ENCODE peak calls at places on chromosomes 7 and 10, in six cellular contexts. Z is pulmonary artery endothelial cell; R is activated naive CD4-positive, alpha-beta T cell treated with anti-CD3 and anti-CD28 coated beads, Interleukin-2, amount 50 U/mL, for 16 hours; X is endodermal cell; F is activated T-cell treated with anti-CD3 and anti-CD28 coated beads for 24 hours; P is T-helper 2 cell. K is an unnamed sample.

GRCh38 chr10:52353210-52353609 is 39.1 kb downstream of the DKK1 start:
- DNase-seq in R (no peak), F (no peak), X (no peak), Z (no peak), P (no peak), K (no peak)

GRCh38 chr10:111354859-111355258 is 278.0 kb downstream of the ADRA2A start:
- DNase-seq in F (no peak), X (no peak), Z (no peak), P (no peak), R (no peak), K (no peak)

GRCh38 chr10:74859546-74859945 is 33.1 kb downstream of the KAT6B start:
- DNase-seq in X (no peak), Z (no peak), P (no peak), F (no peak), R (no peak), K (no peak)

GRCh38 chr10:113127285-113128283 is 177.5 kb downstream of the TCF7L2 start:
- DNase-seq in Z (no peak), X (no peak), P (no peak), R (no peak), F (no peak), K (no peak)

GRCh38 chr10:84216834-84217233 is 8.5 kb downstream of the LRIT2 start:
- DNase-seq in R (no peak), F (no peak), P (no peak), X (no peak), Z (no peak), K (no peak)

GRCh38 chr7:85748861-85749260 is 562.0 kb upstream of the SEMA3D start:
- DNase-seq in F (no peak), Z (no peak), P (no peak), R (no peak), X (no peak), K (no peak)

GRCh38 chr10:106242301-106242700 is 922.2 kb downstream of the SORCS1 start:
- DNase-seq in P (no peak), X (no peak), F (no peak), Z (no peak), R (no peak), K (no peak)

GRCh38 chr10:97805960-97806359 is 34.2 kb upstream of the SFRP5 start:
- DNase-seq in F (no peak), Z (no peak), R (no peak), X (no peak), P (no peak), K (no peak)

GRCh38 chr7:151836191-151836926 is 40.6 kb downstream of the PRKAG2 start:
- DNase-seq in P (no peak), R (no peak), F (no peak), Z (no peak), X (no peak), K (no peak)

GRCh38 chr10:92886334-92886961 is 38.1 kb downstream of the EXOC6 start:
- DNase-seq in F (no peak), X (no peak), P (no peak), Z (no peak), R (no peak), K (no peak)

GRCh38 chr7:49848211-49848841 is 74.9 kb downstream of the VWC2 start:
- DNase-seq in X (no peak), F (no peak), Z (no peak), R (no peak), P (no peak), K (no peak)

GRCh38 chr10:108812296-108812695 is 1111.0 kb downstream of the XPNPEP1 start:
- DNase-seq in R (no peak), P (no peak), X (no peak), Z (no peak), F (no peak), K (no peak)

GRCh38 chr10:18687195-18687594 is 28.0 kb downstream of the ARL5B start:
- DNase-seq in F (no peak), R (no peak), Z (no peak), P (no peak), X (no peak), K (no peak)

GRCh38 chr10:116158036-116158435 is 115.0 kb downstream of the GFRA1 start:
- DNase-seq in P (no peak), R (no peak), X (no peak), F (no peak), Z (no peak), K (no peak)

GRCh38 chr7:139644191-139644590 is 120.7 kb downstream of the CLEC2L start:
- DNase-seq in Z (no peak), F (no peak), X (no peak), R (peak), P (no peak), K (no peak)

GRCh38 chr10:110226555-110226925 is 19.1 kb downstream of the MXI1 start:
- DNase-seq in X (peak), R (peak), P (peak), F (peak), Z (peak), K (peak)

GRCh38 chr10:70191161-70191770 is 21.0 kb upstream of the SAR1A start:
- DNase-seq in P (no peak), R (no peak), Z (no peak), F (no peak), X (no peak), K (no peak)

GRCh38 chr7:106552645-106553445 is 108.1 kb downstream of the CCDC71L start:
- DNase-seq in R (no peak), X (no peak), Z (no peak), P (no peak), F (no peak), K (no peak)

GRCh38 chr10:50431791-50432190 is 180.5 kb upstream of the ASAH2 start:
- DNase-seq in Z (no peak), F (no peak), P (no peak), R (no peak), X (no peak), K (no peak)

GRCh38 chr7:134444198-134444960 is 14.5 kb downstream of the AKR1B1 start:
- DNase-seq in F (no peak), Z (no peak), X (no peak), R (no peak), P (no peak), K (peak)

GRCh38 chr10:22750131-22750530 is 35.8 kb upstream of the PIP4K2A start:
- DNase-seq in P (no peak), F (no peak), R (no peak), X (no peak), Z (peak), K (no peak)

GRCh38 chr10:43892062-43892765 is 243.5 kb upstream of the ZNF32 start:
- DNase-seq in R (no peak), F (no peak), Z (no peak), X (no peak), P (no peak), K (no peak)

GRCh38 chr7:22429386-22429785 is 70.6 kb downstream of the STEAP1B start:
- DNase-seq in X (no peak), F (no peak), P (no peak), R (no peak), Z (no peak), K (no peak)

GRCh38 chr10:69348824-69349541 is 67.7 kb downstream of the TACR2 start:
- DNase-seq in R (no peak), Z (no peak), P (no peak), F (no peak), X (no peak), K (peak)

GRCh38 chr7:6652446-6653011 is 15.4 kb downstream of the ZNF316 start:
- DNase-seq in P (no peak), Z (no peak), F (no peak), X (peak), R (no peak), K (no peak)

GRCh38 chr10:77173615-77174461 is 463.8 kb downstream of the KCNMA1 start:
- DNase-seq in F (peak), Z (no peak), X (peak), R (peak), P (peak), K (peak)

GRCh38 chr7:69656890-69657289 is 58.6 kb downstream of the AUTS2 start:
- DNase-seq in P (no peak), X (no peak), F (no peak), Z (no peak), R (no peak), K (peak)

GRCh38 chr10:132670546-132670945 is 115.4 kb downstream of the NKX6-2 start:
- DNase-seq in Z (no peak), P (no peak), F (no peak), X (peak), R (no peak), K (no peak)

GRCh38 chr7:103880201-103880600 is 109.3 kb downstream of the RELN start:
- DNase-seq in X (no peak), F (no peak), P (no peak), Z (no peak), R (no peak), K (no peak)

GRCh38 chr10:104045151-104046089 is 40.3 kb downstream of the COL17A1 start:
- DNase-seq in P (no peak), F (no peak), R (no peak), Z (peak), X (peak), K (no peak)

GRCh38 chr7:50644586-50644985 is 79.4 kb upstream of the DDC start:
- DNase-seq in Z (no peak), R (no peak), F (no peak), X (no peak), P (no peak), K (no peak)

GRCh38 chr10:78434886-78435285 is 401.2 kb downstream of the RPS24 start:
- DNase-seq in Z (no peak), F (no peak), P (no peak), X (no peak), R (no peak), K (no peak)

GRCh38 chr7:99478464-99479440 is 6.1 kb downstream of the ZNF789 start:
- DNase-seq in R (no peak), Z (no peak), X (no peak), F (no peak), P (no peak), K (no peak)

GRCh38 chr10:89403043-89403442 is 10.6 kb downstream of the IFIT1 start:
- DNase-seq in X (no peak), F (no peak), P (no peak), R (no peak), Z (no peak), K (no peak)

GRCh38 chr7:151925446-151926335 is 30.6 kb upstream of the GALNTL5 start:
- DNase-seq in X (no peak), Z (no peak), P (no peak), F (no peak), R (no peak), K (peak)

GRCh38 chr7:130216750-130217149 is 9.1 kb downstream of the SSMEM1 start:
- DNase-seq in F (no peak), X (no peak), Z (no peak), P (no peak), R (no peak), K (no peak)

GRCh38 chr10:29481906-29482440 is 152.8 kb downstream of the SVIL start:
- DNase-seq in R (no peak), F (no peak), X (no peak), P (no peak), Z (no peak), K (no peak)

K was measured in gastrocnemius medialis.